ENCODE peak calls at places on chromosomes 3 and 15, in four cellular contexts. G is right atrium auricular region, L is gastrocnemius medialis, A is body of pancreas. J is an unnamed sample.

GRCh38 chr3:93969443-93969842 is 4.3 kb downstream of the PROS1 start:
- DNase-seq in G (no peak), L (no peak), A (no peak), J (no peak)

GRCh38 chr3:39067286-39067685 is 15.5 kb downstream of the WDR48 start:
- DNase-seq in G (no peak), L (no peak), A (no peak), J (no peak)

GRCh38 chr3:30354972-30355371 is 251.4 kb upstream of the TGFBR2 start:
- DNase-seq in G (no peak), L (no peak), A (no peak), J (no peak)

GRCh38 chr3:30848093-30848779 is 46.2 kb downstream of the GADL1 start:
- DNase-seq in G (no peak), L (peak; percentile 22), A (no peak), J (no peak)

GRCh38 chr3:115862099-115862498 is 238.8 kb downstream of the GAP43 start:
- DNase-seq in G (no peak), L (no peak), A (no peak), J (no peak)

GRCh38 chr3:89098964-89099585 is 8.3 kb upstream of the EPHA3 start:
- DNase-seq in G (no peak), L (no peak), A (peak; percentile 61), J (no peak)

GRCh38 chr3:123658118-123658859 is 73.4 kb upstream of the HACD2 start:
- DNase-seq in G (peak; percentile 73), L (peak; percentile 46), A (peak; percentile 54), J (no peak)

GRCh38 chr3:142863010-142863787 is 25.7 kb downstream of the PCOLCE2 start:
- DNase-seq in G (peak; percentile 69), L (no peak), A (no peak), J (no peak)

GRCh38 chr15:100111103-100112060 is 230.4 kb downstream of the ADAMTS17 start:
- DNase-seq in G (peak; percentile 95), L (no peak), A (no peak), J (no peak)

GRCh38 chr15:68818088-68818670 is 2.5 kb downstream of the ANP32A start:
- DNase-seq in G (no peak), L (peak; percentile 77), A (peak; percentile 72), J (no peak)

GRCh38 chr3:138916824-138917223 is 30.1 kb downstream of the FOXL2 start:
- DNase-seq in G (no peak), L (no peak), A (peak; percentile 89), J (no peak)

GRCh38 chr3:181316481-181316880 is 326.9 kb upstream of the DNAJC19 start:
- DNase-seq in G (no peak), L (no peak), A (no peak), J (no peak)

GRCh38 chr3:72847751-72848702 is at the start of gene SHQ1:
- DNase-seq in G (peak; percentile 96), L (peak; percentile 92), A (peak; percentile 95), J (peak; percentile 96)

GRCh38 chr15:50024183-50024795 is 94.7 kb downstream of the ATP8B4 start:
- DNase-seq in G (no peak), L (no peak), A (no peak), J (no peak)

GRCh38 chr3:141959921-141960554 is 83.6 kb downstream of the ATP1B3 start:
- DNase-seq in G (peak; percentile 46), L (no peak), A (no peak), J (no peak)

GRCh38 chr3:42023380-42023779 is 61.5 kb upstream of the ULK4 start:
- DNase-seq in G (peak; percentile 46), L (no peak), A (no peak), J (no peak)

GRCh38 chr3:171001957-171002694 is 24.4 kb downstream of the SLC2A2 start:
- DNase-seq in G (no peak), L (no peak), A (peak; percentile 21), J (no peak)

DNA sequence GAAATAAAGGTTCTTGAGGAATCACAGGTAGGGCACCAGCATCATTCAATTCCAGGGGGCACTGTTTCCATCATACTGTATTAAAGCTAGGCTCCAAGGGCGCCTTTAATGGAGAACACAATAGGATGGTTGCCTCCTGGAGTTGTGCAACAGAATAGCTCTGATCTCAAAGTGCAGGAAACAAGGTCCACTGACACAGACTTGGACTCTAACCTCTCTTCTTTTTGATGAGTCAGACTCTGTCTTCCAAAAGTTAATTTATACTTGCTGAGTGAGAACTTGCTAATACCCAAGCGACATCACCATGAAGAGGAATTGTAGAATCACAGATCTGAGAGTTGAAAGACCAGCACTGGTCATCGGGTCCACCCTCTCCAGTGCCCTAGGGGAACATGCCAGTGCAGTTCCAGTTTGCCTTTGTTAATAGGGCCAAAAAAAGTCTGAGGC is 94.4 kb upstream of the PHLDB2 start:
- DNase-seq in G (no peak), L (no peak), A (no peak), J (no peak)
- TF ChIP-seq CTCF in G (no peak), L (no peak), A (no peak), J (no peak)

DNA sequence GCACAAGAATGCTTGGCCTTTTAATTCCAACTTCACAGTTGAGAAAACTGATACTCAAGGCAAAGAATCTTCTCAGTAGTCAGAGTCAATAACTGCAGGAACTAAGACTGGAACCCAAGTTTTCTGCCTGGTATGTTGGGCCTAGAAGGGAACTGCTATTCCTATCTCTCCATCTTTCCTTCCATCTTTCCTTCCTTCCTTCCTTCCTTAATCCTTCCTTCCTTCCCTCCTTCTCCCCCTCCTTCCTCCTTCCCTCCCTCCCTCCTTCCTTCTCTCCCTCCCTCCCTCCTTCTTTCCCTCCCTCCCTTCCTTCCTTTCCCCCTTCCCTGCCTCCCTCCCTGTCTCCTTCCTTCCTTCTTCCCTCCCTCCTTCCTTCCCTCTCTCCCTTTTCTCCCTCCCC is 131.2 kb downstream of the RORA start:
- DNase-seq in G (no peak), L (no peak), A (no peak), J (no peak)
- TF ChIP-seq CTCF in G (no peak), L (no peak), A (no peak), J (no peak)

DNA sequence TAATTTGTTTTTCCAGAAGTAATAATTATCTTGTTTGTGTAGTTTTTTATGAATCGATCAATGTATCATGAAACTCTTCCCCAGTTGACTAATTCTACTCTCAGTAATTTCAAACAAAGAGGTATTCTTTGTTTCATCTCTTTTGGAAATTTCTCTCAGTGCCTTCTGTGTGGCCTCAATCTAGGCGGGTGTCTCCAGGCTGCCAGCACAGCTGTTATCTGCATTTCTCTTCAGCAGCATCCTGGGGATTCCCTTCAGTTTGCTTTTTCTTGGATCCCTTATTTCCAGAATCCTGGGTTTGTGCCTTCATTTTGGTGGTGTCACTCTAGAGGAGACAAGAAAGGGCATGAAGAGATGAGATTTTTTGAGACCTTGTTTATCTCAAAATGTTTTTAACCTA is 22.7 kb downstream of the NIPA2 start:
- DNase-seq in G (no peak), L (no peak), A (no peak), J (no peak)
- TF ChIP-seq CTCF in G (no peak), L (no peak), A (no peak), J (no peak)

DNA sequence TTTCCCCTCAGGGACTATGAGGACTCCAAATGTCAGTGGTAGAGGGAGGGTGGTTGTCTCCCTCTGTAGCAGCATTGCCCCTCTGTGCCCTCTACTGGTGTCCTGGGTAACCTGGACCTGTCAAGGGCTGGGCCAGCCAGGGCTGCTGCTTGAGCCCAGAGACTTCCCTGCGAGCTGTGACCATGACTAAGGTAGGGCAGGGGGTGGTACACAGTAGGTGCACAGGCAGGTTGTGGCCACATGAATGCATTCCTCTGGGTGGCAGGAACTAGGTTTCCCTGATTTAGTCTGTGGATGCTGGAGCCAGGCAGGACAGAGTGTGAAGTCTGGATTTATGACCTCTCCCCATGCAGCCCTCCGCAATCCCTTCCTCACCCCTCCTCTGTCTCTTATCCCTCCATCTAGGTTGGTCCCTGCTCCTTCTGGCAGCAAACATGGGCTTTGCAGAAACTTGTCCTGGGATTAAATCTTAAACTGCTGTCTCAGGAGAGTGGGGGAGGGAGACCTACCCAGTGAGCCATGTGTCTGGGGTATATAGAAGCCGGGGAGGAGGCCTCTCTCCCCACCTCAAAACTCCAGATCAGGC is 8.7 kb upstream of the SEMA3F start:
- DNase-seq in G (no peak), L (no peak), A (no peak), J (no peak)
- TF ChIP-seq CTCF in G (no peak), L (no peak), A (no peak), J (no peak)

GRCh38 chr15:89783861-89784685 is 7.9 kb downstream of the MESP2 start:
- DNase-seq in G (no peak), L (no peak), A (peak; percentile 22), J (peak; percentile 45)
- TF ChIP-seq CTCF in G (no peak), L (no peak), A (no peak), J (no peak)

DNA sequence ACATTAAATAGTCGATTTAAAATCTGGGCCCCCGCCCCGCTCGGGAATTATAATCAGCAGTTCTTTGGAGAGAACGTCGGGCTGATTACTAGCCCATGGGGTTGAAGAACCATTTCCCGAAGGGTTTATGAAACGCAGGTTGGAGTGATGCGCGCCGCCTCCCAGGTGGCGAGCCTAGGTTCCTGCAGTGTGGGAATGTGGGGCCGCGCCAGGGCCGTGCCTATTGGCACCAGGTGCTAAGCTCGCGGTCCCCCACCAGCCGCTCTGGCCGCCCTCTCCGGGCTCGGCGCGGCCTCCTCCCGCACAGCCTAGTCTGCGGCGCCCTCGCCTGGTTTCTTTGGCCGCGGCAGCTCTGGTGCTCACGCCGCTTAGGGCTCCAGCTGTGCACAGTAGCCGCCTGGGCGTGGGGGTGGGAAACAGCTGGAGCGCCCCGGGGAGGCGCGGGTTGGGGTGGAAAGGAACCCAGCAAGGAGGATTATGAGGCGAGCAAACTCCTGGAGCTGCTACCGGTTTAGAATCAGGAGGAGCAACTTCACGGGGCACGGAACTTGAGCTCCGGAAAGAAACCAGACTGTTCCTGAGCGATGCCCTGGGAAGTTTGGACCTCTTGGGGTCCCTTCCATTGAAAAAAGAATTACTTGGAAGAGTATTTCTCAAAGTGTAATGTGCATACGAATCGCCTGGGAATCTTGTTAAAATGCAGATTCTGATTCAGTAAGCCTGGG is 5.6 kb upstream of the MECOM start:
- DNase-seq in G (peak; percentile 81), L (peak; percentile 32), A (peak; percentile 96), J (no peak)
- TF ChIP-seq CTCF in G (peak; percentile 73), L (peak; percentile 72), A (peak; percentile 94), J (peak; percentile 57)

GRCh38 chr15:29102911-29103824 is 166.5 kb downstream of the NSMCE3 start:
- DNase-seq in G (no peak), L (no peak), A (no peak), J (no peak)
- TF ChIP-seq CTCF in G (no peak), L (no peak), A (no peak), J (no peak)